ENCODE peak calls at places on chromosome 20, in eight cellular contexts. G is stimulated activated CD8-positive, alpha-beta memory T cell treated with anti-CD3 and anti-CD28 coated beads, Interleukin-2, amount 100 ng/mL, for 48 hours; M is NCI-H1105; W is heart left ventricle; A is ACHN; Q is midbrain; J is GM19239; Y is suprapubic skin. X is an unnamed sample.

GRCh38 chr20:45904583-45905504 is 7.1 kb downstream of the PLTP start:
- DNase-seq in G (no peak), M (no peak), W (no peak), A (no peak), Q (no peak), J (no peak), Y (no peak), X (no peak)

GRCh38 chr20:52048365-52048764 is 143.2 kb downstream of the ZFP64 start:
- DNase-seq in G (no peak), M (no peak), W (no peak), A (no peak), Q (no peak), J (no peak), Y (no peak), X (no peak)

GRCh38 chr20:63178445-63178818 is 37.5 kb downstream of the YTHDF1 start:
- DNase-seq in G (no peak), M (no peak), W (no peak), A (no peak), Q (no peak), J (no peak), Y (no peak), X (no peak)

GRCh38 chr20:48287552-48288170 is 502.4 kb upstream of the SULF2 start:
- DNase-seq in G (no peak), M (no peak), W (no peak), A (no peak), Q (no peak), J (no peak), Y (no peak), X (no peak)

GRCh38 chr20:62824476-62825287 is 7.8 kb downstream of the COL9A3 start:
- DNase-seq in G (no peak), M (peak; percentile 64), W (no peak), A (peak; percentile 44), Q (no peak), J (no peak), Y (no peak), X (no peak)

GRCh38 chr20:32431457-32431856 is 73.3 kb downstream of the ASXL1 start:
- DNase-seq in G (no peak), M (no peak), W (no peak), A (no peak), Q (no peak), J (no peak), Y (no peak), X (no peak)

GRCh38 chr20:41575412-41575811 is 42.8 kb downstream of the CHD6 start:
- DNase-seq in G (no peak), M (no peak), W (no peak), A (peak; percentile 3), Q (no peak), J (no peak), Y (no peak), X (no peak)

GRCh38 chr20:37220796-37221195 is 40.8 kb downstream of the GHRH start:
- DNase-seq in G (no peak), M (no peak), W (no peak), A (no peak), Q (no peak), J (no peak), Y (no peak), X (no peak)

GRCh38 chr20:61449057-61449456 is 197.0 kb downstream of the CDH4 start:
- DNase-seq in G (no peak), M (no peak), W (no peak), A (no peak), Q (no peak), J (no peak), Y (no peak), X (no peak)

GRCh38 chr20:17344775-17345174 is 117.9 kb downstream of the PCSK2 start:
- DNase-seq in G (no peak), M (no peak), W (no peak), A (no peak), Q (no peak), J (no peak), Y (no peak), X (no peak)

GRCh38 chr20:64277571-64278318 is 22.2 kb downstream of the PCMTD2 start:
- DNase-seq in G (no peak), M (no peak), W (no peak), A (no peak), Q (no peak), J (no peak), Y (no peak), X (no peak)

GRCh38 chr20:47319517-47320252 is 36.8 kb downstream of the ZMYND8 start:
- DNase-seq in G (no peak), M (no peak), W (no peak), A (no peak), Q (peak; percentile 83), J (no peak), Y (peak; percentile 73), X (no peak)

GRCh38 chr20:34705383-34706021 is 1.4 kb downstream of the TP53INP2 start:
- DNase-seq in G (no peak), M (no peak), W (no peak), A (peak; percentile 29), Q (no peak), J (no peak), Y (no peak), X (no peak)

GRCh38 chr20:10935658-10936057 is 261.9 kb upstream of the JAG1 start:
- DNase-seq in G (no peak), M (no peak), W (no peak), A (no peak), Q (no peak), J (no peak), Y (no peak), X (no peak)

GRCh38 chr20:1225729-1226313 is at the start of gene RAD21L1:
- DNase-seq in G (peak; percentile 61), M (peak; percentile 80), W (peak; percentile 92), A (peak; percentile 63), Q (peak; percentile 64), J (peak; percentile 61), Y (peak; percentile 84), X (no peak)

GRCh38 chr20:36461600-36462439 is 79.5 kb upstream of the MYL9 start:
- DNase-seq in G (no peak), M (peak; percentile 22), W (peak; percentile 83), A (peak; percentile 33), Q (peak; percentile 46), J (no peak), Y (peak; percentile 84), X (peak; percentile 85)

GRCh38 chr20:35956616-35957015 is 2.3 kb upstream of the SCAND1 start:
- DNase-seq in G (no peak), M (no peak), W (no peak), A (no peak), Q (no peak), J (no peak), Y (no peak), X (no peak)

GRCh38 chr20:9185511-9185910 is 116.6 kb downstream of the PLCB4 start:
- DNase-seq in G (no peak), M (no peak), W (no peak), A (peak; percentile 27), Q (no peak), J (no peak), Y (no peak), X (no peak)

GRCh38 chr20:64210661-64211369 is 44.7 kb upstream of the PCMTD2 start:
- DNase-seq in G (no peak), M (no peak), W (no peak), A (no peak), Q (no peak), J (no peak), Y (no peak), X (no peak)

GRCh38 chr20:61254881-61255589 is 3.0 kb downstream of the CDH4 start:
- DNase-seq in G (no peak), M (no peak), W (no peak), A (peak; percentile 25), Q (no peak), J (no peak), Y (no peak), X (no peak)

GRCh38 chr20:22098451-22098850 is 393.0 kb downstream of the PAX1 start:
- DNase-seq in G (no peak), M (no peak), W (no peak), A (no peak), Q (no peak), J (no peak), Y (no peak), X (no peak)

GRCh38 chr20:25571240-25571639 is 14.1 kb downstream of the NINL start:
- DNase-seq in G (no peak), M (no peak), W (no peak), A (no peak), Q (no peak), J (no peak), Y (no peak), X (no peak)

GRCh38 chr20:49234831-49235230 is 15.6 kb downstream of the DDX27 start:
- DNase-seq in G (no peak), M (no peak), W (no peak), A (no peak), Q (no peak), J (no peak), Y (no peak), X (no peak)

GRCh38 chr20:50844430-50845100 is 49.7 kb downstream of the BCAS4 start:
- DNase-seq in G (peak; percentile 63), M (no peak), W (no peak), A (no peak), Q (no peak), J (peak; percentile 82), Y (no peak), X (no peak)

GRCh38 chr20:43603124-43603523 is 12.4 kb downstream of the IFT52 start:
- DNase-seq in G (no peak), M (no peak), W (no peak), A (no peak), Q (no peak), J (no peak), Y (no peak), X (no peak)

GRCh38 chr20:44858959-44859358 is 26.5 kb upstream of the YWHAB start:
- DNase-seq in G (no peak), M (no peak), W (no peak), A (no peak), Q (no peak), J (no peak), Y (no peak), X (no peak)

GRCh38 chr20:9508240-9508661 is 6.1 kb upstream of the LAMP5 start:
- DNase-seq in G (no peak), M (no peak), W (no peak), A (no peak), Q (no peak), J (no peak), Y (no peak), X (no peak)

GRCh38 chr20:1566701-1567100 is 9.2 kb upstream of the SIRPD start:
- DNase-seq in G (no peak), M (no peak), W (no peak), A (peak; percentile 27), Q (no peak), J (no peak), Y (no peak), X (no peak)